ENCODE peak calls at places on chromosome 7, in nine cellular contexts. V is NCI-H446 treated with DMSO at 0.1 percent for 48 hours, G is SK-N-SH, I is epithelial cell of esophagus, R is fibroblast of the conjunctiva, E is GM19239, D is EH, K is NCI-H82, J is T-helper 9 cell. B is an unnamed sample.

GRCh38 chr7:5526190-5527037 is 102.8 kb upstream of the TNRC18 start:
- DNase-seq in G (peak; percentile 31), D (peak; percentile 69), K (peak; percentile 70), R (no peak), V (no peak), I (peak; percentile 94), E (no peak), J (no peak), B (peak; percentile 43)

GRCh38 chr7:67392596-67393438 is 396.2 kb downstream of the TYW1 start:
- DNase-seq in D (no peak), K (no peak), I (peak; percentile 27), E (no peak), G (no peak), R (no peak), V (no peak), J (no peak), B (no peak)

GRCh38 chr7:44561962-44562621 is 11.6 kb downstream of the DDX56 start:
- DNase-seq in R (peak; percentile 14), D (peak; percentile 68), I (peak; percentile 65), V (no peak), K (peak; percentile 73), G (no peak), J (no peak), E (no peak), B (no peak)

GRCh38 chr7:80896856-80897598 is 21.8 kb downstream of the SEMA3C start:
- DNase-seq in I (no peak), J (no peak), R (no peak), V (no peak), E (no peak), K (no peak), G (no peak), D (peak; percentile 78), B (no peak)

GRCh38 chr7:149728491-149729375 is 44.7 kb downstream of the ZNF467 start:
- DNase-seq in V (no peak), J (no peak), K (no peak), I (no peak), E (no peak), R (no peak), G (no peak), D (no peak), B (no peak)

GRCh38 chr7:16315280-16315679 is 106.1 kb downstream of the CRPPA start:
- DNase-seq in I (no peak), K (no peak), G (no peak), D (no peak), R (no peak), V (no peak), J (no peak), E (no peak), B (no peak)

GRCh38 chr7:93307131-93307660 is 75.0 kb downstream of the VPS50 start:
- DNase-seq in D (peak; percentile 87), J (no peak), I (peak; percentile 79), R (peak; percentile 50), G (no peak), K (no peak), E (no peak), V (no peak), B (no peak)

GRCh38 chr7:74164985-74165456 is 9.1 kb upstream of the EIF4H start:
- DNase-seq in J (no peak), V (no peak), K (no peak), E (no peak), G (no peak), I (no peak), R (no peak), D (peak; percentile 54), B (no peak)

GRCh38 chr7:30146127-30146612 is 11.4 kb downstream of the MTURN start:
- DNase-seq in V (no peak), G (peak; percentile 73), R (no peak), K (peak; percentile 29), E (no peak), J (no peak), I (no peak), D (no peak), B (no peak)

GRCh38 chr7:130957140-130957513 is 223.1 kb upstream of the KLF14 start:
- DNase-seq in R (no peak), K (no peak), V (no peak), I (no peak), G (no peak), E (no peak), J (no peak), D (no peak), B (no peak)

GRCh38 chr7:30254717-30255095 is 29.7 kb upstream of the ZNRF2 start:
- DNase-seq in I (no peak), D (no peak), R (no peak), J (no peak), G (no peak), K (no peak), E (no peak), V (no peak), B (no peak)

GRCh38 chr7:116924741-116925140 is 28.6 kb upstream of the ST7 start:
- DNase-seq in D (no peak), I (no peak), E (no peak), K (no peak), R (no peak), V (no peak), J (no peak), G (no peak), B (no peak)

GRCh38 chr7:52017802-52018679 is 701.4 kb upstream of the COBL start:
- DNase-seq in V (no peak), G (peak; percentile 13), J (no peak), K (peak; percentile 51), E (no peak), I (no peak), R (no peak), D (no peak), B (no peak)

GRCh38 chr7:134420509-134421125 is 38.3 kb downstream of the AKR1B1 start:
- DNase-seq in D (peak; percentile 66), I (peak; percentile 78), G (peak; percentile 77), K (peak; percentile 87), J (no peak), R (peak; percentile 43), E (no peak), V (no peak), B (peak; percentile 42)

GRCh38 chr7:134108803-134109202 is 18.3 kb upstream of the LRGUK start:
- DNase-seq in R (no peak), D (no peak), V (no peak), I (no peak), J (no peak), E (no peak), K (no peak), G (no peak), B (no peak)

GRCh38 chr7:32093415-32094408 is 23.5 kb upstream of the PDE1C start:
- DNase-seq in I (peak; percentile 34), V (peak; percentile 96), J (no peak), R (peak; percentile 14), K (no peak), E (no peak), D (peak; percentile 99), G (no peak), B (no peak)

GRCh38 chr7:26856481-26856880 is 7.9 kb downstream of the SKAP2 start:
- DNase-seq in J (no peak), V (no peak), E (no peak), D (no peak), K (no peak), I (no peak), G (no peak), R (no peak), B (no peak)

GRCh38 chr7:28296571-28297483 is 115.5 kb upstream of the CREB5 start:
- DNase-seq in V (no peak), D (peak; percentile 37), G (no peak), I (peak; percentile 64), R (peak; percentile 33), K (peak; percentile 76), J (no peak), E (no peak), B (no peak)

GRCh38 chr7:35771776-35772175 is 29.1 kb upstream of the SEPTIN7 start:
- DNase-seq in D (no peak), G (no peak), E (no peak), V (no peak), J (no peak), R (no peak), K (no peak), I (no peak), B (no peak)

GRCh38 chr7:33428415-33428814 is 299.1 kb downstream of the BBS9 start:
- DNase-seq in E (no peak), V (no peak), R (no peak), I (no peak), K (no peak), D (peak; percentile 7), G (no peak), J (no peak), B (no peak)

GRCh38 chr7:16646427-16647081 is 573 bp downstream of the BZW2 start:
- DNase-seq in G (peak; percentile 25), D (peak; percentile 44), E (no peak), J (no peak), V (no peak), R (no peak), I (peak; percentile 35), K (peak; percentile 80), B (no peak)

B was measured in GM13976.